ENCODE peak calls at places on chromosomes 13 and 19, in nine cellular contexts. One of them, this sample, is unnamed.

GRCh38 chr19:49071860-49072547 is 495 bp downstream of the KCNA7 start:
- DNase-seq in lower leg skin: peak; percentile 84
- DNase-seq in hypothalamus: no peak
- DNase-seq in heart right ventricle: no peak
- DNase-seq in CD8-positive, alpha-beta T cell: peak; percentile 3
- DNase-seq in activated T-cell treated with anti-CD3 and anti-CD28 coated beads for 1 hour: no peak
- DNase-seq in ovary: no peak
- DNase-seq in ascending aorta: no peak
- DNase-seq in neural crest cell: peak; percentile 46
- DNase-seq in this sample: no peak

GRCh38 chr19:38298841-38299680 is 5.0 kb upstream of the C19orf33 start:
- DNase-seq in CD8-positive, alpha-beta T cell: no peak
- DNase-seq in neural crest cell: no peak
- DNase-seq in lower leg skin: no peak
- DNase-seq in hypothalamus: no peak
- DNase-seq in ovary: no peak
- DNase-seq in ascending aorta: no peak
- DNase-seq in activated T-cell treated with anti-CD3 and anti-CD28 coated beads for 1 hour: no peak
- DNase-seq in heart right ventricle: no peak
- DNase-seq in this sample: no peak

GRCh38 chr19:57192993-57193392 is 1.7 kb downstream of the ZNF264 start:
- DNase-seq in hypothalamus: no peak
- DNase-seq in activated T-cell treated with anti-CD3 and anti-CD28 coated beads for 1 hour: no peak
- DNase-seq in heart right ventricle: no peak
- DNase-seq in lower leg skin: no peak
- DNase-seq in CD8-positive, alpha-beta T cell: no peak
- DNase-seq in neural crest cell: no peak
- DNase-seq in ascending aorta: no peak
- DNase-seq in ovary: no peak
- DNase-seq in this sample: no peak

GRCh38 chr19:45769821-45770191 is 754 bp upstream of the SIX5 start:
- DNase-seq in ascending aorta: no peak
- DNase-seq in neural crest cell: no peak
- DNase-seq in hypothalamus: peak; percentile 64
- DNase-seq in ovary: peak; percentile 78
- DNase-seq in heart right ventricle: peak; percentile 56
- DNase-seq in CD8-positive, alpha-beta T cell: no peak
- DNase-seq in lower leg skin: peak; percentile 94
- DNase-seq in activated T-cell treated with anti-CD3 and anti-CD28 coated beads for 1 hour: peak; percentile 44
- DNase-seq in this sample: no peak

GRCh38 chr19:15812059-15812722 is 3.3 kb downstream of the OR10H1 start:
- DNase-seq in heart right ventricle: no peak
- DNase-seq in ascending aorta: no peak
- DNase-seq in neural crest cell: no peak
- DNase-seq in ovary: no peak
- DNase-seq in CD8-positive, alpha-beta T cell: peak; percentile 16
- DNase-seq in activated T-cell treated with anti-CD3 and anti-CD28 coated beads for 1 hour: peak; percentile 20
- DNase-seq in lower leg skin: no peak
- DNase-seq in hypothalamus: no peak
- DNase-seq in this sample: no peak

GRCh38 chr19:58009666-58010301 is 7.2 kb upstream of the ZNF606 start:
- DNase-seq in ascending aorta: peak; percentile 83
- DNase-seq in CD8-positive, alpha-beta T cell: peak; percentile 37
- DNase-seq in hypothalamus: peak; percentile 75
- DNase-seq in heart right ventricle: peak; percentile 93
- DNase-seq in activated T-cell treated with anti-CD3 and anti-CD28 coated beads for 1 hour: peak; percentile 25
- DNase-seq in ovary: peak; percentile 83
- DNase-seq in neural crest cell: no peak
- DNase-seq in lower leg skin: peak; percentile 93
- DNase-seq in this sample: no peak

GRCh38 chr19:50994129-50994528 is 7.3 kb downstream of the KLK8 start:
- DNase-seq in ovary: no peak
- DNase-seq in heart right ventricle: no peak
- DNase-seq in CD8-positive, alpha-beta T cell: no peak
- DNase-seq in hypothalamus: no peak
- DNase-seq in neural crest cell: no peak
- DNase-seq in activated T-cell treated with anti-CD3 and anti-CD28 coated beads for 1 hour: no peak
- DNase-seq in ascending aorta: no peak
- DNase-seq in lower leg skin: no peak
- DNase-seq in this sample: no peak

GRCh38 chr13:112077729-112078128 is 10.8 kb downstream of the SOX1 start:
- DNase-seq in CD8-positive, alpha-beta T cell: no peak
- DNase-seq in heart right ventricle: no peak
- DNase-seq in activated T-cell treated with anti-CD3 and anti-CD28 coated beads for 1 hour: no peak
- DNase-seq in hypothalamus: no peak
- DNase-seq in lower leg skin: no peak
- DNase-seq in neural crest cell: no peak
- DNase-seq in ovary: no peak
- DNase-seq in ascending aorta: no peak
- DNase-seq in this sample: no peak

GRCh38 chr13:110946171-110946570 is 31.3 kb upstream of the ANKRD10 start:
- DNase-seq in lower leg skin: peak; percentile 79
- DNase-seq in CD8-positive, alpha-beta T cell: no peak
- DNase-seq in ovary: no peak
- DNase-seq in neural crest cell: no peak
- DNase-seq in hypothalamus: no peak
- DNase-seq in ascending aorta: no peak
- DNase-seq in activated T-cell treated with anti-CD3 and anti-CD28 coated beads for 1 hour: no peak
- DNase-seq in heart right ventricle: no peak
- DNase-seq in this sample: no peak

GRCh38 chr19:47713046-47714021 is at the start of gene EHD2:
- DNase-seq in ascending aorta: peak; percentile 84
- DNase-seq in lower leg skin: peak; percentile 95
- DNase-seq in activated T-cell treated with anti-CD3 and anti-CD28 coated beads for 1 hour: peak; percentile 23
- DNase-seq in CD8-positive, alpha-beta T cell: peak; percentile 24
- DNase-seq in ovary: peak; percentile 87
- DNase-seq in neural crest cell: peak; percentile 32
- DNase-seq in heart right ventricle: peak; percentile 86
- DNase-seq in hypothalamus: peak; percentile 6
- DNase-seq in this sample: peak; percentile 68

GRCh38 chr19:48968813-48969218 is 3.7 kb downstream of the FTL start:
- DNase-seq in CD8-positive, alpha-beta T cell: no peak
- DNase-seq in activated T-cell treated with anti-CD3 and anti-CD28 coated beads for 1 hour: no peak
- DNase-seq in ovary: no peak
- DNase-seq in heart right ventricle: no peak
- DNase-seq in ascending aorta: no peak
- DNase-seq in lower leg skin: no peak
- DNase-seq in neural crest cell: no peak
- DNase-seq in hypothalamus: no peak
- DNase-seq in this sample: no peak

GRCh38 chr13:28953714-28954113 is 133.6 kb downstream of the MTUS2 start:
- DNase-seq in activated T-cell treated with anti-CD3 and anti-CD28 coated beads for 1 hour: no peak
- DNase-seq in ovary: no peak
- DNase-seq in ascending aorta: no peak
- DNase-seq in CD8-positive, alpha-beta T cell: no peak
- DNase-seq in lower leg skin: no peak
- DNase-seq in heart right ventricle: no peak
- DNase-seq in hypothalamus: no peak
- DNase-seq in neural crest cell: no peak
- DNase-seq in this sample: no peak

GRCh38 chr13:47112900-47113299 is 216.0 kb upstream of the HTR2A start:
- DNase-seq in heart right ventricle: no peak
- DNase-seq in ovary: no peak
- DNase-seq in lower leg skin: no peak
- DNase-seq in activated T-cell treated with anti-CD3 and anti-CD28 coated beads for 1 hour: no peak
- DNase-seq in hypothalamus: no peak
- DNase-seq in ascending aorta: no peak
- DNase-seq in neural crest cell: no peak
- DNase-seq in CD8-positive, alpha-beta T cell: no peak
- DNase-seq in this sample: no peak

GRCh38 chr19:2624537-2625091 is 77.9 kb downstream of the GNG7 start:
- DNase-seq in hypothalamus: no peak
- DNase-seq in neural crest cell: no peak
- DNase-seq in heart right ventricle: peak; percentile 71
- DNase-seq in activated T-cell treated with anti-CD3 and anti-CD28 coated beads for 1 hour: no peak
- DNase-seq in CD8-positive, alpha-beta T cell: no peak
- DNase-seq in ascending aorta: no peak
- DNase-seq in ovary: no peak
- DNase-seq in lower leg skin: no peak
- DNase-seq in this sample: no peak

GRCh38 chr13:37595162-37595561 is 3.4 kb downstream of the POSTN start:
- DNase-seq in ovary: no peak
- DNase-seq in CD8-positive, alpha-beta T cell: no peak
- DNase-seq in hypothalamus: no peak
- DNase-seq in heart right ventricle: no peak
- DNase-seq in neural crest cell: no peak
- DNase-seq in activated T-cell treated with anti-CD3 and anti-CD28 coated beads for 1 hour: no peak
- DNase-seq in ascending aorta: no peak
- DNase-seq in lower leg skin: no peak
- DNase-seq in this sample: no peak